ENCODE peak calls at places on chromosome 19, in five cellular contexts. V, Q, K, X and R are unnamed samples.

GRCh38 chr19:51000981-51001380 is 423 bp downstream of the KLK8 start:
- DNase-seq in V (no peak), Q (no peak), K (peak), X (no peak), R (no peak)

GRCh38 chr19:52237771-52238400 is 31.5 kb upstream of the ZNF766 start:
- DNase-seq in V (no peak), Q (peak), K (peak), X (peak), R (peak)

GRCh38 chr19:14383898-14384669 is 2.8 kb downstream of the ADGRE5 start:
- DNase-seq in V (no peak), Q (peak), K (no peak), X (no peak), R (peak)

GRCh38 chr19:50314724-50315700 is 14.2 kb downstream of the KCNC3 start:
- DNase-seq in V (no peak), Q (no peak), K (no peak), X (no peak), R (no peak)

GRCh38 chr19:56191711-56192110 is 5.9 kb downstream of the ZSCAN5B start:
- DNase-seq in V (no peak), Q (no peak), K (no peak), X (no peak), R (no peak)

GRCh38 chr19:33956941-33957340 is 160.3 kb downstream of the KCTD15 start:
- DNase-seq in V (no peak), Q (no peak), K (no peak), X (no peak), R (no peak)

GRCh38 chr19:38362076-38362945 is 12.1 kb upstream of the PSMD8 start:
- DNase-seq in V (peak), Q (peak), K (peak), X (no peak), R (peak)

GRCh38 chr19:30268601-30269000 is 103.6 kb upstream of the ZNF536 start:
- DNase-seq in V (no peak), Q (no peak), K (no peak), X (no peak), R (no peak)

GRCh38 chr19:57769345-57770131 is at the start of gene ZNF586:
- DNase-seq in V (peak), Q (peak), K (peak), X (peak), R (peak)

GRCh38 chr19:3653081-3653795 is 26.6 kb upstream of the CACTIN start:
- DNase-seq in V (no peak), Q (no peak), K (no peak), X (no peak), R (no peak)

GRCh38 chr19:7417671-7418324 is 69.1 kb downstream of the ARHGEF18 start:
- DNase-seq in V (no peak), Q (peak), K (no peak), X (no peak), R (no peak)

GRCh38 chr19:46916971-46917370 is 56.2 kb downstream of the ARHGAP35 start:
- DNase-seq in V (no peak), Q (no peak), K (no peak), X (no peak), R (no peak)

GRCh38 chr19:44657211-44657921 is 13.7 kb downstream of the PVR start:
- DNase-seq in V (no peak), Q (peak), K (peak), X (no peak), R (peak)

GRCh38 chr19:24064175-24064574 is 22.8 kb upstream of the ZNF254 start:
- DNase-seq in V (no peak), Q (no peak), K (no peak), X (no peak), R (no peak)

GRCh38 chr19:17560205-17560595 is 4.8 kb downstream of the COLGALT1 start:
- DNase-seq in V (no peak), Q (peak), K (no peak), X (peak), R (no peak)

GRCh38 chr19:21604351-21604926 is 99.0 kb downstream of the ZNF429 start:
- DNase-seq in V (no peak), Q (peak), K (no peak), X (no peak), R (no peak)

GRCh38 chr19:50896591-50897190 is 14.5 kb downstream of the KLK4 start:
- DNase-seq in V (no peak), Q (peak), K (no peak), X (no peak), R (no peak)

GRCh38 chr19:18605546-18606280 is 886 bp downstream of the CRLF1 start:
- DNase-seq in V (no peak), Q (no peak), K (no peak), X (no peak), R (no peak)

GRCh38 chr19:48836089-48837017 is at the start of gene HSD17B14:
- DNase-seq in V (peak), Q (peak), K (no peak), X (no peak), R (no peak)

GRCh38 chr19:55304279-55304978 is 20.6 kb downstream of the BRSK1 start:
- DNase-seq in V (no peak), Q (peak), K (no peak), X (no peak), R (no peak)

GRCh38 chr19:38319421-38320258 is at the start of gene KCNK6:
- DNase-seq in V (no peak), Q (peak), K (peak), X (no peak), R (no peak)

GRCh38 chr19:873084-874019 is 13.9 kb downstream of the CFD start:
- DNase-seq in V (no peak), Q (peak), K (no peak), X (peak), R (peak)

GRCh38 chr19:8304841-8305621 is 3.1 kb downstream of the CD320 start:
- DNase-seq in V (no peak), Q (no peak), K (peak), X (no peak), R (no peak)